ENCODE peak calls at places on chromosomes 11 and 22, in five cellular contexts. M is tibial nerve, N is AG04450, Z is neural progenitor cell, K is A549. W is an unnamed sample. For H3K9me3, the result is how much of the 10 kb centered on the place peaks cover.

GRCh38 chr22:49156662-49157285 is 670.9 kb downstream of the BRD1 start:
- DNase-seq in M (no peak), K (no peak), Z (no peak), N (no peak), W (no peak)

GRCh38 chr11:132535830-132536229 is 996.5 kb downstream of the OPCML start:
- DNase-seq in K (no peak), Z (no peak), N (no peak), M (no peak), W (no peak)

GRCh38 chr22:42202048-42202447 is 68.4 kb downstream of the TCF20 start:
- DNase-seq in M (no peak), K (no peak), Z (no peak), N (no peak), W (no peak)

GRCh38 chr22:45341503-45341902 is 31.8 kb downstream of the FAM118A start:
- DNase-seq in M (no peak), K (no peak), N (no peak), Z (no peak), W (peak)

GRCh38 chr11:128522943-128523518 is 64.3 kb downstream of the ETS1 start:
- DNase-seq in Z (no peak), K (no peak), M (no peak), N (no peak), W (no peak)

GRCh38 chr11:62138630-62139425 is 15.0 kb downstream of the INCENP start:
- DNase-seq in Z (no peak), M (no peak), N (no peak), K (no peak), W (peak)

GRCh38 chr11:65522640-65523322 is 2.1 kb upstream of the SCYL1 start:
- DNase-seq in K (no peak), N (no peak), M (no peak), Z (no peak), W (no peak)

GRCh38 chr22:50089231-50090140 is at the start of gene MOV10L1:
- DNase-seq in K (no peak), N (no peak), Z (no peak), M (no peak), W (peak)

GRCh38 chr11:94546886-94547285 is 3.2 kb downstream of the FUT4 start:
- DNase-seq in M (no peak), K (no peak), Z (no peak), N (no peak), W (no peak)

GRCh38 chr11:24515632-24516031 is 18.8 kb downstream of the LUZP2 start:
- DNase-seq in N (no peak), Z (peak), M (no peak), K (no peak), W (no peak)

GRCh38 chr11:59776210-59777066 is 21.3 kb downstream of the STX3 start:
- DNase-seq in Z (no peak), M (no peak), N (peak), K (peak), W (no peak)

GRCh38 chr22:50576806-50577696 is 1.2 kb downstream of the CPT1B start:
- DNase-seq in Z (no peak), K (no peak), M (no peak), N (no peak), W (no peak)

GRCh38 chr22:18032455-18033101 is 8.2 kb upstream of the MICAL3 start:
- DNase-seq in N (no peak), K (no peak), M (no peak), Z (peak), W (no peak)

GRCh38 chr22:33599596-33599995 is 320.7 kb downstream of the LARGE1 start:
- DNase-seq in Z (no peak), M (no peak), K (no peak), N (no peak), W (no peak)

GRCh38 chr22:33600595-33600994 is 319.7 kb downstream of the LARGE1 start:
- DNase-seq in M (no peak), Z (no peak), N (no peak), K (no peak), W (no peak)

GRCh38 chr22:33597274-33597985 is 322.8 kb downstream of the LARGE1 start:
- DNase-seq in M (no peak), K (no peak), Z (peak), N (no peak), W (no peak)

GRCh38 chr22:33600113-33600512 is 320.2 kb downstream of the LARGE1 start:
- DNase-seq in Z (no peak), N (no peak), M (no peak), K (no peak), W (no peak)

DNA sequence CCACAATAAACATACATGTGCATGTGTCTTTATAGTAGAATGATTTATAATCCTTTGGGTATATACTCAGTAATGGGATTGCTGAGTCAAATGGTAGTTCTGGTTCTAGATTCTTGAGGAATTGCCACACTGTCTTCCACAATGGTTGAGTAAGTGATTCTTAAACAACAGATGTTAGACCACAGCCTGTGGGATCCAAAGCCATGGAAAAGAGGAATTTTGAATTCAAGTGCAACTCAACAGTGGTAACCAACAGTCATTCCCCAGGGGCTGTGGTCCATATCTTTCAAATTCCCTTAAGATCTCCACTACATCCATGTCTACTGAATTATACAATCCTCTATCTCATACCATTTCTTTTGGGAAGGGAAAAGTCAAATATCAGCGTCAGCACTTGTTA is 321.5 kb downstream of the LARGE1 start:
- DNase-seq in Z (no peak), K (no peak), M (no peak), N (no peak), W (no peak)
- TF ChIP-seq CTCF in Z (no peak), K (no peak), M (no peak), N (no peak), W (no peak)

GRCh38 chr11:35063453-35063852 is 75.5 kb upstream of the CD44 start:
- DNase-seq in M (no peak), K (no peak), N (no peak), Z (no peak), W (no peak)
- H3K9me3 ChIP-seq in M (under half), K (under half), N (under half), Z (under half), W (under half)

DNA sequence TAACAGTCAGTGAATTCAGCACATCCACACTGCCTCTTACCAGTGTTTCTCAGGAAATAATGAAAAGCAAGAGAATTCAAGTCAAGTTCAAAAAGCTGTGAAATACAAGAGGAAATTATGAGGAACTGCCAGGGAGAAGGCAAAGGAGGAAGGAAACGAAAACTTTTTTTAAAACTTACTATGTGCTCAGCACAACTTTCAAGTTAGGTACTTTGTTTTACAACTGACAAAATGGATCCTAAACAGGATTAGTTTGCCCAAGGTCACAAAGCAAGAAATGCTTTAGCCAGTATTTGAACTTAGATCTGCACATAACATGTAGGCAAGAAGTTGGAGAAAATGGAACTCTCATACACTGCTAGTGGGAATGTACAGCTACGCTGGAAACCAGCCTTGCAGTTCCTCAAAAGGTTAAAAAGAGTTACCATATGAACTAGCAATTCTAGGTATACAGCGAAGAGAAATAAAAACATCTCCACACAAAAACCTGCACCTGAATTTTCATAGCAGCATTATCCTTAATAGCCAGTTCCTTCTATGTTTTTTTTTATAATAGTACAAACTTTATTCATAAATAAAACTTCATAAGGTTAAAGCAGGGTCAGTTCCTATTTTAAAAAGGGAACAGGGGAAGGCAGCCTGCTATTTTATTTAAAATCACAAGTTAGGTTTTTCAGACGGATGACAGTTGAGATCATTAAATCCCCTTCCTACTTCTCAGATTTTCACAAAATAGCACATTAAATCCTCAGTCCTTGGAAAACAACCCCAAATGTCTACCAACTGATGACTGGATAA is 19.3 kb downstream of the DDX6 start:
- DNase-seq in Z (no peak), N (no peak), K (no peak), M (no peak), W (no peak)
- H3K27ac ChIP-seq in Z (no peak), N (no peak), K (no peak), M (no peak), W (no peak)

DNA sequence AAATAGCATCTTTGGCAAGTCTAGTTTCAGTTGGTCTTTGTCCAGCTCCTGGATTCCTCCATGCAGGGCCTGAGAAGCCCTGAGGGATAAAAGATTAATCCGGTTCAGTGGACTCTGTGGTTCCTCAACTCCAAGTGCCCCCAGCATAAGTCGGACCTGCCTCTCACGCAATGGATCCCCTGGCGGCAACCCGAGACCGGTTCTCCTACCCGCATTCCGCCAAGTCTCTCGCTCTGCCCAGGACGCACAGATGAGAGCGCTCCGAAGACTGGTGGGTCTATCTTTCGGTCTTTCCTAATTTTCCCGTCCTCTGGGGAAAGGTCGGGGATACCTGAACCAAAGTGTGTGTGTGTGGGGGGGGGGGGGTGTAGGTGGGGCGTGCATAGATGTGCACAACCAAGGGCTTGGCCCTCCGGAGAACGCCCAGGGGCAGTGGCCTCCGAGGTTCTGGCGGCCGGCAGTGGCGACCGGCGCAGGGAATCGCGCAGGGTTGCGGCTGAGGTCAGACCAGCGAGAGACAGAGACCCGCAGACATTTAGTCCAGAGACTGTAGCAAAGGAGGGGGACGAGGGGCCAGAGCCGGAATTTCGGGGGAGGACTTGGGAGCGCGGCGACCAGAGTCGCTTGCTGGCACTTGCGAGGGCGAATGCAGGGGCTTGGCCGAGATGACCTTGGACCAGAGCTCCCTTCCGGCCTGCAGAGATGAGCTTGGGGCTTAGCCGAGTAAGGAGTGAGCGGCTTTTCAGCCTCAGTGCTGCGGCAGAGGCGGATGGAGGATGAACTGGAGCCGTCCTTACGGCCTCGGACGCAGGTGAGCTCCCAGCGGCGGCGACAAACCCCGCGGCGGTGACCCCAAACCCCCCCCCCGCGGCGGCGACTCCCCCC is 712 bp upstream of the SLC2A11 start:
- DNase-seq in Z (peak), K (peak), N (no peak), M (no peak), W (peak)
- TF ChIP-seq CTCF in Z (no peak), K (no peak), N (peak), M (no peak), W (peak)

GRCh38 chr22:20021196-20022181 is 579 bp downstream of the TANGO2 start:
- DNase-seq in K (no peak), M (no peak), Z (peak), N (no peak), W (peak)
- H3K9me3 ChIP-seq in K (under half), M (under half), Z (under half), N (under half), W (under half)

DNA sequence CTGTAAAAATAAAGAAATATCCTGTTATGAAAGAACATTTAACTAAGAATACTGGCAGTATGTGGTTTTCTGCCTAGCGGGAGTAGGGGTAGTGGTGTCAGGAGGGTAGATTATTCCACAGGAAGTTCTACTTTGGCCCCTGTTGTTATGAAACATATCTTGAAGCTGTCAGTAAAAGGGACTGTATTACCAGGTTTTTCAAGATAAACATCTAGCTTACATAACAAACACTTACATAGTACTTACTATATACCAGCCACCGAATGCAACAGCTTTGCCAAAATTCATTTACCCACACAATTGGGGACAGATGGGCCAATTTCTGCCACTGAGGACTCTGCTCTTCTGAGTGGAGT is 3.7 kb downstream of the TMEM123 start:
- DNase-seq in K (no peak), Z (no peak), M (no peak), N (no peak), W (no peak)
- H3K27ac ChIP-seq in K (peak), Z (no peak), M (peak), N (no peak), W (peak)